ENCODE peak calls at places on chromosomes 3 and 15, in ten cellular contexts. V is NCI-H2029; I is fibroblast of lung; L is NCI-H82; A is cardiac muscle cell; W is CD4-positive, alpha-beta memory T cell; F is stimulated activated CD4-positive, alpha-beta T cell treated with anti-CD3 and anti-CD28 coated beads, TNF-alpha, amount 100 ng/mL, for 1 hour; N is HFFc6; X is HT-29; S is lung. T is an unnamed sample.

GRCh38 chr15:100602822-100603393 is 519 bp downstream of the ASB7 start:
- DNase-seq in I (no peak), L (peak; percentile 37), X (peak; percentile 51), V (no peak), N (peak; percentile 36), F (peak; percentile 14), A (peak; percentile 14), S (no peak), W (no peak), T (peak; percentile 16)

GRCh38 chr3:40043444-40043755 is 234.0 kb downstream of the MYRIP start:
- DNase-seq in L (no peak), X (no peak), I (no peak), N (peak; percentile 66), V (no peak), A (peak; percentile 70), W (no peak), S (no peak), F (no peak), T (no peak)

GRCh38 chr15:90337256-90337655 is 14.8 kb upstream of the ZNF774 start:
- DNase-seq in F (no peak), A (no peak), W (no peak), I (no peak), N (no peak), V (no peak), L (no peak), S (no peak), X (no peak), T (no peak)

GRCh38 chr3:96779810-96780209 is 34.6 kb upstream of the EPHA6 start:
- DNase-seq in F (no peak), L (peak; percentile 8), X (no peak), I (no peak), V (no peak), A (no peak), S (no peak), N (no peak), W (no peak), T (no peak)

GRCh38 chr3:111732248-111732879 is 126.7 kb upstream of the PHLDB2 start:
- DNase-seq in S (no peak), L (peak; percentile 84), I (no peak), A (no peak), X (no peak), W (no peak), V (no peak), F (no peak), N (no peak), T (no peak)

GRCh38 chr3:100456745-100457144 is 35.7 kb upstream of the TMEM45A start:
- DNase-seq in A (no peak), F (no peak), V (no peak), W (no peak), I (no peak), X (no peak), L (no peak), N (no peak), S (no peak), T (no peak)

GRCh38 chr3:84600703-84601225 is 358.0 kb upstream of the CADM2 start:
- DNase-seq in L (no peak), X (peak; percentile 4), F (no peak), S (no peak), V (no peak), N (no peak), A (no peak), I (no peak), W (no peak), T (no peak)

GRCh38 chr15:84811828-84812227 is 5.3 kb upstream of the ALPK3 start:
- DNase-seq in W (no peak), S (no peak), L (no peak), A (no peak), I (no peak), F (no peak), V (no peak), X (no peak), N (no peak), T (no peak)

GRCh38 chr15:43941555-43941954 is 114.8 kb downstream of the WDR76 start:
- DNase-seq in L (no peak), A (no peak), X (no peak), V (no peak), N (no peak), I (no peak), F (no peak), S (no peak), W (no peak), T (no peak)

GRCh38 chr15:98651581-98652220 is 3.4 kb downstream of the IGF1R start:
- DNase-seq in X (no peak), N (no peak), A (no peak), S (peak; percentile 26), F (no peak), I (peak; percentile 49), L (peak; percentile 65), W (no peak), V (no peak), T (peak; percentile 30)

GRCh38 chr3:196082471-196082971 is 631 bp upstream of the TFRC start:
- DNase-seq in A (no peak), X (no peak), L (no peak), N (no peak), V (no peak), I (no peak), F (no peak), W (no peak), S (no peak), T (no peak)

GRCh38 chr3:14658978-14659377 is 7.4 kb downstream of the CCDC174 start:
- DNase-seq in N (no peak), I (no peak), L (no peak), F (no peak), X (no peak), W (no peak), S (no peak), A (no peak), V (no peak), T (no peak)

GRCh38 chr3:20930034-20930433 is 744.0 kb upstream of the SGO1 start:
- DNase-seq in F (no peak), X (peak; percentile 3), S (no peak), V (peak; percentile 12), N (peak; percentile 11), L (peak; percentile 52), I (peak; percentile 5), W (no peak), A (peak; percentile 29), T (no peak)

GRCh38 chr15:99976811-99977271 is 243.6 kb upstream of the LYSMD4 start:
- DNase-seq in V (no peak), N (no peak), L (no peak), F (no peak), I (no peak), A (peak; percentile 90), X (no peak), S (peak; percentile 34), W (no peak), T (no peak)

GRCh38 chr3:49609815-49610214 is 55.5 kb downstream of the BSN start:
- DNase-seq in W (no peak), L (no peak), I (no peak), V (peak; percentile 55), F (no peak), N (no peak), A (no peak), S (no peak), X (no peak), T (no peak)

GRCh38 chr3:65712156-65712555 is 326.6 kb downstream of the MAGI1 start:
- DNase-seq in N (no peak), X (no peak), I (peak; percentile 40), S (no peak), F (no peak), A (peak; percentile 37), V (no peak), L (no peak), W (no peak), T (no peak)

GRCh38 chr3:45552773-45553371 is 41.7 kb upstream of the LIMD1 start:
- DNase-seq in W (no peak), N (no peak), L (no peak), F (no peak), A (no peak), S (no peak), X (no peak), V (no peak), I (no peak), T (no peak)

GRCh38 chr3:25664066-25664809 is 469 bp downstream of the TOP2B start:
- DNase-seq in N (peak; percentile 30), I (peak; percentile 39), W (peak; percentile 70), L (peak; percentile 62), A (peak; percentile 59), X (peak; percentile 57), S (peak; percentile 74), V (peak; percentile 77), F (peak; percentile 58), T (peak; percentile 40)

GRCh38 chr15:46080018-46080417 is 445.2 kb downstream of the SQOR start:
- DNase-seq in N (no peak), X (no peak), I (no peak), F (no peak), V (no peak), L (peak; percentile 97), W (no peak), S (no peak), A (no peak), T (no peak)

GRCh38 chr3:48155122-48155521 is 33.1 kb downstream of the CDC25A start:
- DNase-seq in F (no peak), S (no peak), L (no peak), A (peak; percentile 56), W (no peak), X (peak; percentile 14), V (no peak), I (peak; percentile 60), N (peak; percentile 86), T (no peak)